ENCODE peak calls at places on chromosomes 13 and 19, in ten cellular contexts. Y is Peyer's patch, W is mucosa of gallbladder, M is progenitor cell of endocrine pancreas, E is HT-29, B is iris pigment epithelial cell, O is SJSA1, K is hypothalamus, J is cardiac fibroblast, Z is epithelial cell of prostate. X is an unnamed sample.

GRCh38 chr13:19601749-19602725 is 31.4 kb upstream of the MPHOSPH8 start:
- DNase-seq in Y (peak), W (no peak), M (peak), E (peak), B (peak), O (peak), K (no peak), J (peak), Z (no peak), X (no peak)

GRCh38 chr19:45863335-45863839 is 440 bp upstream of the SYMPK start:
- DNase-seq in Y (no peak), W (no peak), M (no peak), E (no peak), B (no peak), O (no peak), K (no peak), J (no peak), Z (no peak), X (no peak)

GRCh38 chr19:53503126-53503525 is 34.8 kb upstream of the ZNF331 start:
- DNase-seq in Y (no peak), W (no peak), M (no peak), E (no peak), B (no peak), O (no peak), K (no peak), J (no peak), Z (no peak), X (no peak)

GRCh38 chr13:21673592-21674270 is 2.9 kb downstream of the FGF9 start:
- DNase-seq in Y (peak), W (peak), M (peak), E (peak), B (peak), O (peak), K (no peak), J (peak), Z (no peak), X (no peak)

GRCh38 chr19:16851031-16851712 is 22.0 kb downstream of the SIN3B start:
- DNase-seq in Y (no peak), W (no peak), M (no peak), E (no peak), B (peak), O (peak), K (no peak), J (no peak), Z (no peak), X (no peak)

GRCh38 chr13:75723927-75724326 is 87.8 kb downstream of the LMO7 start:
- DNase-seq in Y (no peak), W (no peak), M (no peak), E (peak), B (no peak), O (no peak), K (no peak), J (no peak), Z (no peak), X (no peak)

GRCh38 chr13:40388617-40389016 is 277.8 kb downstream of the FOXO1 start:
- DNase-seq in Y (no peak), W (peak), M (no peak), E (no peak), B (peak), O (peak), K (no peak), J (peak), Z (no peak), X (no peak)

GRCh38 chr13:91741925-91742324 is 343.5 kb downstream of the GPC5 start:
- DNase-seq in Y (no peak), W (no peak), M (no peak), E (no peak), B (no peak), O (no peak), K (no peak), J (no peak), Z (no peak), X (no peak)

GRCh38 chr13:21884965-21885567 is 214.2 kb downstream of the FGF9 start:
- DNase-seq in Y (no peak), W (no peak), M (no peak), E (no peak), B (no peak), O (no peak), K (no peak), J (no peak), Z (no peak), X (no peak)

GRCh38 chr19:17263712-17264640 is 569 bp downstream of the USHBP1 start:
- DNase-seq in Y (no peak), W (no peak), M (no peak), E (no peak), B (no peak), O (no peak), K (no peak), J (no peak), Z (no peak), X (no peak)

GRCh38 chr19:38719761-38720558 is 24.3 kb downstream of the CAPN12 start:
- DNase-seq in Y (no peak), W (no peak), M (no peak), E (peak), B (no peak), O (no peak), K (peak), J (peak), Z (no peak), X (no peak)

GRCh38 chr13:33228645-33229445 is 56.7 kb downstream of the STARD13 start:
- DNase-seq in Y (no peak), W (no peak), M (no peak), E (peak), B (peak), O (peak), K (no peak), J (peak), Z (no peak), X (no peak)

GRCh38 chr13:26811636-26812035 is 51.0 kb upstream of the GPR12 start:
- DNase-seq in Y (no peak), W (no peak), M (no peak), E (no peak), B (no peak), O (no peak), K (no peak), J (no peak), Z (no peak), X (no peak)

GRCh38 chr19:44142014-44142523 is 715 bp downstream of the ZNF234 start:
- DNase-seq in Y (no peak), W (no peak), M (no peak), E (no peak), B (peak), O (peak), K (no peak), J (peak), Z (no peak), X (no peak)

GRCh38 chr13:101527130-101527529 is 74.7 kb downstream of the ITGBL1 start:
- DNase-seq in Y (no peak), W (no peak), M (no peak), E (no peak), B (peak), O (no peak), K (no peak), J (no peak), Z (no peak), X (no peak)

GRCh38 chr13:80841346-80841882 is 500.5 kb upstream of the SPRY2 start:
- DNase-seq in Y (no peak), W (no peak), M (no peak), E (no peak), B (no peak), O (no peak), K (no peak), J (no peak), Z (no peak), X (no peak)

GRCh38 chr13:113584870-113585671 is 518 bp downstream of the TFDP1 start:
- DNase-seq in Y (peak), W (no peak), M (no peak), E (peak), B (no peak), O (peak), K (no peak), J (no peak), Z (no peak), X (no peak)

GRCh38 chr19:55585658-55586339 is 5.2 kb upstream of the ZNF579 start:
- DNase-seq in Y (peak), W (no peak), M (peak), E (peak), B (peak), O (peak), K (peak), J (peak), Z (no peak), X (no peak)

GRCh38 chr19:42129399-42130253 is 2.6 kb downstream of the POU2F2 start:
- DNase-seq in Y (no peak), W (no peak), M (no peak), E (no peak), B (no peak), O (no peak), K (peak), J (peak), Z (peak), X (no peak)